ENCODE peak calls at places on chromosomes 1 and 21, in ten cellular contexts. C is cardiac muscle cell; P is left lung; S is endodermal cell; F is heart left ventricle; U is A549; Q is right lobe of liver; Z is OCI-LY7; N is CD8-positive, alpha-beta T cell; T is GM23338. E is an unnamed sample. For H3K4me1, the result is how much of the 10 kb centered on the place peaks cover.

GRCh38 chr1:103948526-103948925 is 198.8 kb downstream of the AMY1C start:
- DNase-seq in N (no peak), C (peak), T (no peak), S (no peak), F (no peak), Q (no peak), Z (peak), U (no peak), P (no peak), E (no peak)

GRCh38 chr1:19374402-19374801 is 62.3 kb downstream of the SLC66A1 start:
- DNase-seq in U (peak), S (peak), Q (no peak), P (no peak), Z (peak), T (peak), C (no peak), F (no peak), N (no peak), E (no peak)

GRCh38 chr21:29196021-29196663 is 65.7 kb downstream of the MAP3K7CL start:
- DNase-seq in P (peak), Q (no peak), C (no peak), N (peak), F (peak), T (peak), U (peak), S (no peak), Z (peak), E (no peak)

GRCh38 chr1:33897092-33897725 is 33.3 kb downstream of the HMGB4 start:
- DNase-seq in S (no peak), N (no peak), Z (no peak), T (no peak), Q (peak), P (no peak), F (no peak), C (no peak), U (no peak), E (no peak)

GRCh38 chr21:29245104-29245643 is 53.5 kb upstream of the BACH1 start:
- DNase-seq in T (no peak), C (no peak), Q (no peak), P (no peak), Z (no peak), F (no peak), S (no peak), U (no peak), N (no peak), E (no peak)

GRCh38 chr1:21490774-21491482 is 18.3 kb upstream of the ALPL start:
- DNase-seq in N (no peak), F (no peak), S (peak), P (no peak), C (no peak), Z (peak), T (peak), Q (no peak), U (peak), E (no peak)

GRCh38 chr1:14522331-14523241 is 75.9 kb upstream of the KAZN start:
- DNase-seq in T (peak), S (peak), F (peak), C (no peak), Z (no peak), N (no peak), P (peak), Q (no peak), U (no peak), E (no peak)

GRCh38 chr1:220908757-220909156 is 29.5 kb downstream of the HLX start:
- DNase-seq in Q (no peak), T (peak), U (no peak), C (no peak), F (no peak), P (no peak), S (no peak), N (no peak), Z (no peak), E (no peak)

GRCh38 chr1:192474080-192474683 is 101.4 kb upstream of the RGS1 start:
- DNase-seq in Z (peak), S (no peak), N (no peak), U (peak), P (no peak), Q (no peak), C (peak), T (peak), F (no peak), E (no peak)

GRCh38 chr21:38913120-38913975 is 107.6 kb downstream of the ETS2 start:
- DNase-seq in T (peak), F (peak), Q (peak), N (no peak), C (peak), S (peak), U (peak), Z (no peak), P (peak), E (no peak)

GRCh38 chr1:157239936-157240335 is 101.7 kb upstream of the ETV3 start:
- DNase-seq in P (no peak), F (no peak), Q (no peak), T (no peak), Z (no peak), S (peak), N (no peak), U (no peak), C (no peak), E (no peak)

GRCh38 chr1:64516803-64517568 is 47.1 kb downstream of the CACHD1 start:
- DNase-seq in N (no peak), C (no peak), S (no peak), T (peak), P (no peak), Z (no peak), F (no peak), Q (no peak), U (no peak), E (no peak)

GRCh38 chr1:56355422-56355821 is 223.9 kb downstream of the PLPP3 start:
- DNase-seq in U (no peak), P (no peak), N (no peak), C (peak), F (no peak), Z (no peak), S (no peak), Q (no peak), T (no peak), E (no peak)

GRCh38 chr21:32524010-32524719 is 61.2 kb downstream of the TCP10L start:
- DNase-seq in F (peak), P (no peak), Q (no peak), C (no peak), T (no peak), N (no peak), Z (no peak), U (no peak), S (peak), E (no peak)

GRCh38 chr1:92709738-92710137 is 75.2 kb downstream of the EVI5 start:
- DNase-seq in T (peak), P (no peak), Q (peak), S (peak), N (no peak), C (no peak), F (no peak), Z (no peak), U (no peak), E (no peak)

GRCh38 chr1:67211589-67212563 is 45.6 kb downstream of the IL23R start:
- DNase-seq in P (no peak), S (peak), U (peak), F (no peak), Z (peak), Q (no peak), C (peak), T (peak), N (peak), E (peak)

GRCh38 chr1:205543351-205544305 is 39.2 kb downstream of the CDK18 start:
- DNase-seq in T (peak), P (peak), N (no peak), U (no peak), S (peak), Z (no peak), C (peak), Q (no peak), F (peak), E (no peak)

GRCh38 chr1:94438692-94439276 is 20.6 kb downstream of the ABCD3 start:
- DNase-seq in C (no peak), Q (no peak), U (no peak), P (no peak), S (no peak), F (no peak), T (no peak), Z (no peak), N (no peak), E (no peak)

GRCh38 chr1:218284377-218284916 is 646 bp upstream of the RRP15 start:
- DNase-seq in S (no peak), F (peak), Z (no peak), Q (peak), U (no peak), T (peak), C (peak), P (peak), N (no peak), E (no peak)

GRCh38 chr1:179876289-179876715 is 1.3 kb downstream of the TOR1AIP2 start:
- DNase-seq in P (no peak), F (no peak), N (no peak), Z (peak), Q (no peak), S (no peak), U (no peak), T (no peak), C (no peak), E (no peak)

GRCh38 chr21:15809065-15809464 is 79.3 kb downstream of the USP25 start:
- DNase-seq in Z (no peak), F (no peak), S (no peak), P (no peak), C (no peak), N (no peak), T (no peak), U (no peak), Q (no peak), E (no peak)

GRCh38 chr1:245148069-245148468 is 6.7 kb upstream of the KIF26B start:
- DNase-seq in C (no peak), F (no peak), P (no peak), N (no peak), U (no peak), S (no peak), Z (no peak), T (no peak), Q (no peak), E (no peak)

GRCh38 chr1:22163137-22163536 is 20.2 kb upstream of the WNT4 start:
- DNase-seq in P (no peak), C (no peak), F (no peak), U (no peak), Q (no peak), Z (no peak), T (no peak), N (no peak), S (no peak), E (no peak)

GRCh38 chr1:40059292-40059959 is 18.9 kb downstream of the CAP1 start:
- DNase-seq in Q (no peak), F (no peak), N (no peak), T (peak), Z (peak), P (no peak), C (no peak), U (no peak), S (peak), E (peak)

GRCh38 chr1:40058453-40059291 is 18.1 kb downstream of the CAP1 start:
- DNase-seq in C (no peak), S (no peak), T (no peak), U (no peak), P (no peak), Z (no peak), Q (no peak), N (no peak), F (no peak), E (no peak)

GRCh38 chr1:40058097-40058452 is 17.5 kb downstream of the CAP1 start:
- DNase-seq in N (no peak), T (no peak), S (no peak), P (no peak), Q (no peak), Z (no peak), U (no peak), F (no peak), C (no peak), E (no peak)

GRCh38 chr1:40056519-40057309 is 16.2 kb downstream of the CAP1 start:
- DNase-seq in U (no peak), T (no peak), F (no peak), C (no peak), S (no peak), P (no peak), Z (no peak), N (no peak), Q (no peak), E (no peak)

DNA sequence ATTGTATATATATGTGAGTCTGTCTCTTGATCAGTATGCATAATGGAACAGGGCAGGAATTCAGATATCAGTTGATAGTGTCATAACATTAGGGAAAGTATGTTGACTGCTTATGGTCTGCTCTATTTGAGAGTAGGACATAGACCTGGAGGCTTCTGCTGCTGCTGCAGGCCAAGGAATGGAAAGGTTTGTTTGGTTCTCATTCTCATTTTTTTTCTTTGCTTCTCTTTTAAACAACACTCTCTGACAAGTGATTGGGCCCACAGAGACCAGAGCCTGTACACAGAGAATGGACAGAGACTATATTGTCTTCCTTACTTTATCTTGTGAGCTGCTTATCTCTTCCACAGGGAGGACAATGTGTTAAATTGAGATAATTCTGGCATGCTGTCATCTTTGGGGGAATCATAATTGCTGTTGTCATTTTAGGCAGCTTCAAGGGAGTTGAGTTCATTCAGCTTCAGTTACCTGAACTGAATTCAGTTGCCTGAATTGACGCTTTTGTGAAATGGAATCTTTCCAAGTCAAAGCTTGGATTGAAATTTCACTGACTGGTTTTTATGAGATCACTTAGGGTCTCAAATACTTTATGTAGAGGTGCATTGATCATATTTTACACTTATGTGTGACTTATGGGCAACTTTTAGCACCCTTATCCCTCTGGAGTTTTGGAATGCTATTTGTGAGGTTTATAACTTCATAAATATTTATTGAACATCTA is 16.9 kb downstream of the CAP1 start:
- DNase-seq in U (no peak), S (no peak), N (no peak), P (no peak), F (no peak), Q (no peak), T (no peak), C (no peak), Z (no peak), E (no peak)
- H3K27ac ChIP-seq in U (no peak), S (no peak), N (peak), P (peak), F (no peak), Q (peak), T (peak), C (peak), Z (peak), E (peak)

DNA sequence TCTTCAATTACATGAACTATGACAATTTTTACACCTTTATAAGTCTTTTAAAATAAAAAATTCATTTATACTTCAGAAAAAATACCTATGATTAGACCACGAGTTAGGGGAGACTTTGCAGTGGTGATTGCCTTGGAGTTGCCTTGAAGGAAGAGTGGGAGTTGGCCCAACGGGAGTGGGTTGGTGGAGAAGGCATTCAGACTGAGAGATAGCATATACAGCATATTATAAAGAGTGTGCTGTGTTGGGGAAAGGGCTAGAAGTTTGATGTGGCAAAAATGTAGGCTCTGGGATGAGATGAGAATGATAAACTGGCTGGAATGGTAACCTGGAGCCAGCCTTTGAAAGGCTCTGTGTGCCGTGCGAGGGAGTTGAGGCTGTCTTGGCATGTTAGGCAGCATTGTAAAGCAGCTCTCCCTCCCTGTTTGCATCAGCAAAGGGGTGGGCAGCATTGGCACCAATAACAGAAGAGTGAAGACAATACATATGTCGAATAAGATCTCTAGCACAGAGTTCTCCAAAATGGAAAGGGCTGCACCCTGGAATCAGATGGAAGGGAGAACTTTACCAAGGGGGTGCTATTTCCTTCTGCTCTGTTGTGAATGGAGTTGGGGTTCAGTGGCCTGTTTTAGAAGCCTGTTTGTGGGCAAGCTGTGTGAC is 24.4 kb downstream of the MPZL1 start:
- DNase-seq in Z (no peak), S (no peak), C (no peak), T (no peak), U (no peak), P (no peak), F (no peak), N (no peak), Q (no peak), E (no peak)
- H3K4me3 ChIP-seq in Z (no peak), S (no peak), C (no peak), T (no peak), U (no peak), P (no peak), F (no peak), N (no peak), Q (no peak), E (no peak)

GRCh38 chr1:8408151-8408839 is 90.4 kb downstream of the SLC45A1 start:
- DNase-seq in P (no peak), U (no peak), T (peak), F (peak), S (no peak), N (no peak), C (no peak), Q (peak), Z (no peak), E (no peak)

GRCh38 chr1:8407652-8408051 is 89.7 kb downstream of the SLC45A1 start:
- DNase-seq in Q (no peak), T (no peak), C (no peak), Z (no peak), F (no peak), N (no peak), S (no peak), U (no peak), P (no peak), E (no peak)

GRCh38 chr1:8409107-8409506 is 91.2 kb downstream of the SLC45A1 start:
- DNase-seq in N (no peak), P (no peak), Z (peak), F (no peak), S (peak), C (peak), Q (no peak), T (peak), U (no peak), E (no peak)

GRCh38 chr1:8410791-8411190 is 92.9 kb downstream of the SLC45A1 start:
- DNase-seq in F (no peak), S (no peak), N (no peak), C (no peak), P (no peak), T (no peak), Q (no peak), U (no peak), Z (no peak), E (no peak)

GRCh38 chr1:8409666-8410065 is 91.8 kb downstream of the SLC45A1 start:
- DNase-seq in N (no peak), P (no peak), Q (no peak), F (no peak), C (no peak), U (no peak), Z (no peak), T (no peak), S (no peak), E (no peak)
- H3K4me1 ChIP-seq in N (under half), P (under half), Q (under half), F (half or more), C (under half), U (under half), Z (under half), T (half or more), S (under half), E (half or more)

DNA sequence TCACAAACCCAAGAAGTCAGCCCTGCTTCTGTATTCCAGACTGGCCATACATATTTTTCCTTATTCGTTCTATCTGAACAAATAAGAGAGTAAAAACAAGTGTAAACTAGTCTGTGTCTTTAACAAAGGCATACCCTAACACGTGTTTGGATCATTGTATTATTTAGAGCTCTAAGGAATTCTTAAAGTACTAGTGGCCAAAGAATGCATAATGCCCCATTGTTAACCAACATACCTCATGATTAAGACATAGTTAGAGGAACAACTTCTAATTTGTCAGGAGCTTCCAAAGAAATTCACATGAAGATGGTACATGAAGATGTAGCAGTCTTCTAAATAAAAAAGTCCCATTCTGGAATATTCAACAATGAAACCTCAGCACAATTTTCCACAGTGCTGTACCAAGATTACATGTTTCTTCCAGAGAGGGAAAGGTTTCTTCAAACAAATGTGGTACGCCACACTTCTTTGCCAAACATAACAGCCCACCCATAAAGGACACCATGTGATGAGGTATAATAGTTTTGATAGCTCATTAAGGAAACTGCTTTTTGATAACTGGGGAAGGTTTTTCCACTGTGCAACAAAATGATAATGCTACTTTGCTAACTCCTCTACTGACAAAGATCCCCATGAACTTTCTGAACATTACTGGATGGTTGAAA is 5.0 kb downstream of the PALMD start:
- DNase-seq in C (no peak), P (no peak), T (peak), F (no peak), N (no peak), Z (no peak), U (no peak), Q (no peak), S (no peak), E (no peak)
- H3K27ac ChIP-seq in C (no peak), P (no peak), T (no peak), F (peak), N (no peak), Z (no peak), U (no peak), Q (peak), S (no peak), E (no peak)

GRCh38 chr1:109272831-109273547 is 10.0 kb downstream of the PSRC1 start:
- DNase-seq in U (no peak), S (no peak), F (no peak), T (no peak), C (no peak), N (no peak), Z (no peak), P (no peak), Q (peak), E (no peak)
- H3K4me3 ChIP-seq in U (no peak), S (no peak), F (no peak), T (no peak), C (no peak), N (no peak), Z (no peak), P (peak), Q (no peak), E (no peak)

GRCh38 chr1:28134651-28135207 is 41.8 kb downstream of the PTAFR start:
- DNase-seq in P (no peak), T (no peak), N (no peak), S (no peak), Q (no peak), C (no peak), Z (peak), U (no peak), F (no peak), E (no peak)
- H3K4me1 ChIP-seq in P (under half), T (under half), N (under half), S (under half), Q (under half), C (under half), Z (under half), U (under half), F (under half), E (under half)